ENCODE peak calls at places on chromosomes 16 and 17, in four cellular contexts. One of them, this sample, is unnamed.

GRCh38 chr16:12675852-12676251 is 127.8 kb downstream of the CPPED1 start:
- DNase-seq in T1000: no peak
- DNase-seq in CD8-positive, alpha-beta memory T cell: no peak
- DNase-seq in globus pallidus: no peak
- DNase-seq in this sample: no peak

GRCh38 chr16:54118846-54119245 is 167.7 kb downstream of the IRX3 start:
- DNase-seq in T1000: no peak
- DNase-seq in CD8-positive, alpha-beta memory T cell: no peak
- DNase-seq in globus pallidus: no peak
- DNase-seq in this sample: no peak

GRCh38 chr16:82016964-82017363 is 5.7 kb upstream of the SDR42E1 start:
- DNase-seq in T1000: no peak
- DNase-seq in CD8-positive, alpha-beta memory T cell: no peak
- DNase-seq in globus pallidus: no peak
- DNase-seq in this sample: no peak

GRCh38 chr17:2400877-2401425 is at the start of gene MNT:
- DNase-seq in T1000: peak; percentile 97
- DNase-seq in CD8-positive, alpha-beta memory T cell: peak; percentile 96
- DNase-seq in globus pallidus: peak; percentile 95
- DNase-seq in this sample: peak; percentile 92

GRCh38 chr16:77683845-77684526 is 38.3 kb upstream of the NUDT7 start:
- DNase-seq in T1000: no peak
- DNase-seq in CD8-positive, alpha-beta memory T cell: no peak
- DNase-seq in globus pallidus: peak; percentile 5
- DNase-seq in this sample: no peak

GRCh38 chr17:57108656-57109392 is 23.8 kb downstream of the AKAP1 start:
- DNase-seq in T1000: no peak
- DNase-seq in CD8-positive, alpha-beta memory T cell: no peak
- DNase-seq in globus pallidus: no peak
- DNase-seq in this sample: no peak

GRCh38 chr16:3087243-3087791 is 11.8 kb downstream of the ZSCAN10 start:
- DNase-seq in T1000: no peak
- DNase-seq in CD8-positive, alpha-beta memory T cell: no peak
- DNase-seq in globus pallidus: no peak
- DNase-seq in this sample: no peak

GRCh38 chr17:47276868-47277267 is 23.2 kb downstream of the ITGB3 start:
- DNase-seq in T1000: no peak
- DNase-seq in CD8-positive, alpha-beta memory T cell: no peak
- DNase-seq in globus pallidus: peak; percentile 28
- DNase-seq in this sample: peak; percentile 40

GRCh38 chr17:10748475-10749110 is 18.8 kb upstream of the TMEM220 start:
- DNase-seq in T1000: no peak
- DNase-seq in CD8-positive, alpha-beta memory T cell: no peak
- DNase-seq in globus pallidus: no peak
- DNase-seq in this sample: no peak

GRCh38 chr16:79897444-79898146 is 297.1 kb upstream of the MAF start:
- DNase-seq in T1000: no peak
- DNase-seq in CD8-positive, alpha-beta memory T cell: no peak
- DNase-seq in globus pallidus: no peak
- DNase-seq in this sample: no peak

GRCh38 chr16:73298562-73298961 is 250.6 kb upstream of the ZFHX3 start:
- DNase-seq in T1000: no peak
- DNase-seq in CD8-positive, alpha-beta memory T cell: no peak
- DNase-seq in globus pallidus: no peak
- DNase-seq in this sample: no peak

GRCh38 chr17:40510328-40510648 is 8.9 kb upstream of the TNS4 start:
- DNase-seq in T1000: peak; percentile 80
- DNase-seq in CD8-positive, alpha-beta memory T cell: no peak
- DNase-seq in globus pallidus: no peak
- DNase-seq in this sample: no peak

GRCh38 chr17:76085731-76086366 is 6.9 kb downstream of the ZACN start:
- DNase-seq in T1000: no peak
- DNase-seq in CD8-positive, alpha-beta memory T cell: no peak
- DNase-seq in globus pallidus: no peak
- DNase-seq in this sample: no peak

GRCh38 chr16:1610071-1610840 is 1.6 kb downstream of the IFT140 start:
- DNase-seq in T1000: peak; percentile 88
- DNase-seq in CD8-positive, alpha-beta memory T cell: peak; percentile 92
- DNase-seq in globus pallidus: peak; percentile 55
- DNase-seq in this sample: peak; percentile 46

GRCh38 chr17:58242171-58242784 is 3.9 kb downstream of the LPO start:
- DNase-seq in T1000: no peak
- DNase-seq in CD8-positive, alpha-beta memory T cell: no peak
- DNase-seq in globus pallidus: no peak
- DNase-seq in this sample: no peak

GRCh38 chr16:69691980-69692911 is 34.1 kb downstream of the NQO1 start:
- DNase-seq in T1000: no peak
- DNase-seq in CD8-positive, alpha-beta memory T cell: no peak
- DNase-seq in globus pallidus: peak; percentile 24
- DNase-seq in this sample: peak; percentile 56

GRCh38 chr17:28982191-28982793 is 23.5 kb downstream of the SEZ6 start:
- DNase-seq in T1000: no peak
- DNase-seq in CD8-positive, alpha-beta memory T cell: peak; percentile 78
- DNase-seq in globus pallidus: no peak
- DNase-seq in this sample: no peak

GRCh38 chr17:48756816-48757215 is 28.3 kb upstream of the HOXB13 start:
- DNase-seq in T1000: no peak
- DNase-seq in CD8-positive, alpha-beta memory T cell: no peak
- DNase-seq in globus pallidus: no peak
- DNase-seq in this sample: peak; percentile 24

GRCh38 chr17:78694805-78695531 is 87.1 kb downstream of the CYTH1 start:
- DNase-seq in T1000: no peak
- DNase-seq in CD8-positive, alpha-beta memory T cell: no peak
- DNase-seq in globus pallidus: no peak
- DNase-seq in this sample: peak; percentile 46

GRCh38 chr16:57479422-57480126 is 6.7 kb downstream of the DOK4 start:
- DNase-seq in T1000: no peak
- DNase-seq in CD8-positive, alpha-beta memory T cell: no peak
- DNase-seq in globus pallidus: no peak
- DNase-seq in this sample: no peak

GRCh38 chr17:81842725-81843504 is 8.1 kb upstream of the PPP1R27 start:
- DNase-seq in T1000: no peak
- DNase-seq in CD8-positive, alpha-beta memory T cell: no peak
- DNase-seq in globus pallidus: no peak
- DNase-seq in this sample: no peak

This sample was measured in pons.